ENCODE peak calls at places on chromosome 3, in seven cellular contexts. S is PC-3, V is GM23248, W is MM.1S, X is HCT116, K is GM23338, D is neural progenitor cell. C is an unnamed sample.

GRCh38 chr3:152185287-152185686 is 83.4 kb upstream of the MBNL1 start:
- DNase-seq in S (no peak), W (no peak), V (no peak), D (no peak), K (no peak), X (no peak), C (no peak)

GRCh38 chr3:37961622-37962455 is 28.7 kb upstream of the VILL start:
- DNase-seq in D (no peak), K (peak), X (no peak), V (no peak), S (no peak), W (no peak), C (no peak)

GRCh38 chr3:45055032-45055410 is 28.9 kb downstream of the CLEC3B start:
- DNase-seq in W (no peak), X (no peak), V (peak), D (no peak), K (no peak), S (peak), C (no peak)

GRCh38 chr3:151219056-151219455 is 16.0 kb upstream of the GPR171 start:
- DNase-seq in D (no peak), S (peak), X (peak), V (peak), W (no peak), K (no peak), C (no peak)

GRCh38 chr3:128316456-128316855 is 150.2 kb downstream of the DNAJB8 start:
- DNase-seq in D (no peak), V (peak), K (no peak), X (no peak), S (no peak), W (no peak), C (no peak)

GRCh38 chr3:5806192-5806591 is 618.7 kb downstream of the EDEM1 start:
- DNase-seq in V (no peak), S (peak), K (no peak), X (no peak), D (peak), W (no peak), C (peak)

GRCh38 chr3:153744884-153745283 is 376.3 kb upstream of the ARHGEF26 start:
- DNase-seq in K (no peak), V (peak), D (no peak), X (no peak), S (no peak), W (no peak), C (no peak)

GRCh38 chr3:43180027-43180426 is 74.1 kb upstream of the POMGNT2 start:
- DNase-seq in X (no peak), W (peak), D (no peak), V (peak), S (peak), K (no peak), C (peak)

GRCh38 chr3:115698851-115699535 is 75.7 kb downstream of the GAP43 start:
- DNase-seq in V (peak), W (no peak), S (no peak), X (no peak), K (peak), D (peak), C (no peak)

GRCh38 chr3:58250093-58250707 is 12.6 kb downstream of the ABHD6 start:
- DNase-seq in D (no peak), X (no peak), V (no peak), W (no peak), S (no peak), K (no peak), C (peak)

GRCh38 chr3:65836047-65836446 is 202.7 kb downstream of the MAGI1 start:
- DNase-seq in S (no peak), X (no peak), D (no peak), K (no peak), V (peak), W (no peak), C (no peak)

GRCh38 chr3:55486101-55486856 is 827 bp downstream of the WNT5A start:
- DNase-seq in D (peak), W (peak), S (peak), X (no peak), V (peak), K (peak), C (peak)

GRCh38 chr3:192915306-192915705 is 2.4 kb downstream of the MB21D2 start:
- DNase-seq in K (peak), V (peak), X (no peak), D (peak), W (peak), S (peak), C (peak)

GRCh38 chr3:65827076-65827475 is 211.6 kb downstream of the MAGI1 start:
- DNase-seq in D (no peak), S (no peak), V (no peak), W (no peak), X (no peak), K (no peak), C (no peak)

GRCh38 chr3:13879946-13880810 is at the start of gene WNT7A:
- DNase-seq in K (peak), X (no peak), S (peak), D (peak), W (no peak), V (peak), C (peak)

GRCh38 chr3:8793242-8793641 is 23.8 kb upstream of the OXTR start:
- DNase-seq in S (peak), W (no peak), K (no peak), V (peak), X (no peak), D (no peak), C (no peak)

GRCh38 chr3:45608885-45609284 is 14.3 kb downstream of the LIMD1 start:
- DNase-seq in V (peak), X (no peak), W (no peak), D (no peak), S (peak), K (no peak), C (no peak)

GRCh38 chr3:127222163-127222562 is 29.2 kb downstream of the PRR23E start:
- DNase-seq in V (no peak), X (no peak), S (no peak), K (no peak), D (no peak), W (no peak), C (no peak)

GRCh38 chr3:127226451-127226850 is 33.5 kb downstream of the PRR23E start:
- DNase-seq in S (peak), D (no peak), K (no peak), W (no peak), X (peak), V (peak), C (no peak)

GRCh38 chr3:127222664-127223063 is 29.7 kb downstream of the PRR23E start:
- DNase-seq in W (no peak), V (no peak), S (no peak), X (no peak), D (no peak), K (no peak), C (no peak)

GRCh38 chr3:127221062-127222035 is 28.4 kb downstream of the PRR23E start:
- DNase-seq in V (no peak), W (no peak), S (no peak), D (no peak), K (no peak), X (no peak), C (no peak)

DNA sequence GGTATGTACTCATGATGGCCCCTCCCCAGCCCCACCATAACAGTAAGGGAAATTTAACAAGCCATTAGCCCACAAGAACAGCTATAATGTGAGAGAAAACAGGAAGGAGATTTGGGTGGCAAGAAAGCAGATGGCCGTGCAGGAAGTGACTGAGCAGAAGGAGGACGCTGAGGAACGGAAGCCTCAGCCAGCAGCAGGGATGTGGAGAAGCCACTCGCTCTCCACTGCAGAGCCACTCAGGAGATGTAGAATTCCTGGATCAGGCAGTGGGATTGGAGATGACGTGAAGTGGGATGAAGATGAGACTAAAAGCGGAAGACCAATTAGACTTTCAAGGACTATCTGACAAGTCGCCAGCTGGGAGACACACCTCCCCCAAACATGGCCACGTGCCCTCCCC is 31.2 kb downstream of the PRR23E start:
- DNase-seq in W (no peak), K (no peak), D (no peak), X (no peak), V (no peak), S (no peak), C (no peak)
- TF ChIP-seq EZH2phosphoT487 in W (no peak), K (no peak), D (no peak), X (no peak), V (no peak), S (no peak), C (no peak)

GRCh38 chr3:141660598-141660947 is 77.5 kb upstream of the RNF7 start:
- DNase-seq in W (no peak), X (no peak), D (no peak), K (no peak), S (no peak), V (no peak), C (no peak)
- TF ChIP-seq EZH2 in W (no peak), X (no peak), D (no peak), K (no peak), S (no peak), V (no peak), C (no peak)

GRCh38 chr3:125032100-125032643 is 23.6 kb downstream of the HEG1 start:
- DNase-seq in D (no peak), K (peak), V (peak), X (no peak), S (no peak), W (no peak), C (no peak)

GRCh38 chr3:125032683-125033082 is 23.1 kb downstream of the HEG1 start:
- DNase-seq in D (no peak), V (no peak), S (no peak), W (no peak), K (no peak), X (no peak), C (no peak)

GRCh38 chr3:125033616-125034015 is 22.2 kb downstream of the HEG1 start:
- DNase-seq in S (no peak), K (no peak), D (no peak), V (no peak), X (no peak), W (no peak), C (no peak)

GRCh38 chr3:125033135-125033534 is 22.7 kb downstream of the HEG1 start:
- DNase-seq in S (no peak), W (no peak), V (no peak), D (no peak), X (no peak), K (no peak), C (no peak)

GRCh38 chr3:125031544-125031943 is 24.3 kb downstream of the HEG1 start:
- DNase-seq in S (no peak), W (no peak), K (no peak), V (no peak), X (no peak), D (no peak), C (no peak)
- H3K4me2 ChIP-seq in S (no peak), W (no peak), K (no peak), V (no peak), X (no peak), D (no peak), C (no peak)

GRCh38 chr3:104397713-104398112 is 969.0 kb upstream of the ALCAM start:
- DNase-seq in X (no peak), W (no peak), D (no peak), K (no peak), S (no peak), V (no peak), C (no peak)
- TF ChIP-seq EZH2phosphoT487 in X (no peak), W (no peak), D (no peak), K (no peak), S (no peak), V (no peak), C (no peak)

C was measured in hepatocyte.